ENCODE peak calls at places on chromosome 12, in seven cellular contexts. M, A, J, Z, E, I and O are unnamed samples.

GRCh38 chr12:1913377-1914115 is 4.9 kb downstream of the CACNA2D4 start:
- DNase-seq in M (no peak), A (no peak), J (peak; percentile 16), Z (no peak), E (no peak), I (no peak), O (no peak)

GRCh38 chr12:53208877-53209463 is 1.9 kb upstream of the ITGB7 start:
- DNase-seq in M (peak; percentile 64), A (no peak), J (no peak), Z (no peak), E (no peak), I (no peak), O (no peak)

GRCh38 chr12:124171231-124171985 is 123.5 kb upstream of the RFLNA start:
- DNase-seq in M (no peak), A (no peak), J (no peak), Z (no peak), E (no peak), I (no peak), O (no peak)

GRCh38 chr12:128111951-128112350 is 155.0 kb upstream of the TMEM132C start:
- DNase-seq in M (no peak), A (no peak), J (no peak), Z (no peak), E (no peak), I (no peak), O (no peak)

GRCh38 chr12:5796171-5797091 is 148.6 kb downstream of the ANO2 start:
- DNase-seq in M (no peak), A (peak; percentile 30), J (no peak), Z (no peak), E (no peak), I (peak; percentile 3), O (peak; percentile 18)

GRCh38 chr12:108526482-108527234 is 11.6 kb downstream of the FICD start:
- DNase-seq in M (peak; percentile 82), A (peak; percentile 37), J (no peak), Z (no peak), E (peak; percentile 26), I (peak; percentile 12), O (peak; percentile 38)

GRCh38 chr12:94584370-94584769 is 66.0 kb downstream of the TMCC3 start:
- DNase-seq in M (no peak), A (no peak), J (no peak), Z (no peak), E (no peak), I (no peak), O (no peak)

GRCh38 chr12:4272976-4273650 is 449 bp upstream of the CCND2 start:
- DNase-seq in M (peak; percentile 51), A (no peak), J (no peak), Z (no peak), E (no peak), I (no peak), O (no peak)

GRCh38 chr12:79895804-79896203 is 39.1 kb downstream of the PPP1R12A start:
- DNase-seq in M (no peak), A (no peak), J (no peak), Z (no peak), E (no peak), I (no peak), O (no peak)

GRCh38 chr12:71865166-71865713 is 25.7 kb downstream of the TBC1D15 start:
- DNase-seq in M (no peak), A (peak; percentile 94), J (no peak), Z (peak; percentile 17), E (peak; percentile 75), I (peak; percentile 80), O (peak; percentile 93)

GRCh38 chr12:103852498-103852992 is 11.5 kb upstream of the NT5DC3 start:
- DNase-seq in M (no peak), A (peak; percentile 54), J (no peak), Z (no peak), E (peak; percentile 51), I (peak; percentile 53), O (no peak)

GRCh38 chr12:124870515-124870914 is 6.9 kb upstream of the SCARB1 start:
- DNase-seq in M (no peak), A (no peak), J (no peak), Z (no peak), E (no peak), I (no peak), O (no peak)

DNA sequence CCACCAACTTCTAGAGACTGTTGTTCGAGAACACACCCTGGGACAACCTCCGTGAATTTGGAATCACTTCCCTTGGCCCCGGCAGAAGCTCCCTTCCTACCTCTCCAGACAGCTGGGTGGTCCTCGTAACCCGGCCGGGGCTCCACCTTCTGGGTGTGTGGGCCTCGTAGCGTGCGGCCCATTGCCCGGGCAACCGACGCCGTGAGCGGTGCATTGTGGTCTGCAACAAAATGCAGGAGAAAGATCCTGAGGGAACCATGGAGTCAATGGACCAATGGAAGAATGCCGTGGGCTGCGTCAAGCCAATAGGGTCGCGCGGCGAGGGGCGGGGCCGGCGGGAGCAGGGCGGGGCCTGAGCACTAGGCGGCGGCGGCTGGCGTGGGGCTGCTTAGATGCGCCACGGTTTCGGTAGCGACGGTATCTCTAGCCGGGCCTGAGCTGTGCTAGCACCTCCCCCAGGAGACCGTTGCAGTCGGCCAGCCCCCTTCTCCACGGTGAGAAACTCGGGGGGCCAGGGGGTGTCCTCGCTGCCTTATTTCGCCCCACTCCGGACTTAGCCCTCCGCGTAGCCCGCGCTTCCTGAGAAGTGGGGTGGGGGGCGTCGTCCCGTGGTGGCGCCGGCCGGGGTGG is at the start of gene DYNLL1:
- DNase-seq in M (peak; percentile 88), A (peak; percentile 94), J (peak; percentile 96), Z (peak; percentile 94), E (peak; percentile 97), I (peak; percentile 97), O (peak; percentile 93)
- H3K4me3 ChIP-seq in M (peak within 1 kb of the TSS; percentile 82), A (peak within 1 kb of the TSS; percentile 76), J (peak within 1 kb of the TSS; percentile 100), Z (peak within 1 kb of the TSS; percentile 99), E (peak within 1 kb of the TSS; percentile 89), I (peak within 1 kb of the TSS; percentile 95), O (peak within 1 kb of the TSS; percentile 96)

GRCh38 chr12:66269757-66270383 is 32.4 kb upstream of the HELB start:
- DNase-seq in M (peak; percentile 74), A (peak; percentile 62), J (no peak), Z (no peak), E (peak; percentile 72), I (peak; percentile 70), O (peak; percentile 65)
- TF ChIP-seq CTCF in M (peak; percentile 67), A (peak; percentile 75), J (peak; percentile 43), Z (peak; percentile 53), E (peak; percentile 74), I (peak; percentile 79), O (peak; percentile 64)

GRCh38 chr12:12582193-12582881 is 19.7 kb upstream of the DUSP16 start:
- DNase-seq in M (no peak), A (no peak), J (no peak), Z (no peak), E (no peak), I (no peak), O (no peak)
- H3K4me3 ChIP-seq in M (no peak overlapping the region), A (no peak overlapping the region), J (no peak overlapping the region), Z (no peak overlapping the region), E (no peak overlapping the region), I (no peak overlapping the region), O (no peak overlapping the region)

GRCh38 chr12:68221497-68221896 is 4.1 kb downstream of the IL26 start:
- DNase-seq in M (no peak), A (no peak), J (no peak), Z (no peak), E (no peak), I (no peak), O (no peak)
- TF ChIP-seq CTCF in M (no peak), A (no peak), J (no peak), Z (no peak), E (no peak), I (no peak), O (no peak)

DNA sequence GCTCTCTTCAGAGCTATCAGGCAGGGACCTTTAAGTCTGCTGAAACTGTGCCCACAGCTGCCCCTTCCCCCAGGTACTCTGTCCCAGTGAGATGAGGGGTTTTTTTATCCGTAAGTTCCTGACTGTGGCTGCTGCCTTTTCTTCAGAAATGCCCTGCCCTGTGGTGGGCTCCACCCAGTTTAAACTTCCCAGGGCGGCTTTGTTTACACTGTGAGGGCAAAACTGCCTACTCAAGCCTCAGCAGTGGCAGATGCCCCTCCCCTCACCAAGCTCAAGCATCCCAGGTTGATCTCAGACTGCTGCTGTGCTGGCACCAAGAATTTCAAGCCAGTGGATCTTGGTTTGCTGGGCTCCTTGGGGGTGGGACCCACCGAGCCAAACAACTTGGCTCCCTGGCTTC is 46.9 kb upstream of the SLC16A7 start:
- DNase-seq in M (no peak), A (no peak), J (no peak), Z (no peak), E (no peak), I (no peak), O (no peak)
- H3K4me3 ChIP-seq in M (no peak overlapping the region), A (no peak overlapping the region), J (no peak overlapping the region), Z (no peak overlapping the region), E (no peak overlapping the region), I (no peak overlapping the region), O (no peak overlapping the region)

GRCh38 chr12:26748412-26748740 is 84.6 kb downstream of the ITPR2 start:
- DNase-seq in M (no peak), A (no peak), J (no peak), Z (no peak), E (no peak), I (no peak), O (no peak)
- TF ChIP-seq CTCF in M (no peak), A (no peak), J (no peak), Z (no peak), E (no peak), I (no peak), O (no peak)